ENCODE peak calls at places on chromosomes 6 and 20, in ten cellular contexts. W is SJSA1, G is lower lobe of right lung, S is brain microvascular endothelial cell, E is Panc1, X is testis, P is body of pancreas, M is tibial artery, R is adrenal gland, H is GM12878. Q is an unnamed sample. For H3K36me3, the result is how much of the 10 kb centered on the place peaks cover.

GRCh38 chr20:35849726-35850125 is 77.9 kb downstream of the PHF20 start:
- DNase-seq in W (no peak), G (no peak), S (no peak), E (no peak), X (no peak), P (no peak), M (no peak), R (no peak), H (no peak), Q (no peak)

GRCh38 chr20:53050338-53050737 is 78.2 kb downstream of the TSHZ2 start:
- DNase-seq in W (no peak), G (no peak), S (no peak), E (no peak), X (no peak), P (no peak), M (no peak), R (no peak), H (no peak), Q (no peak)

GRCh38 chr20:8331740-8332412 is 199.8 kb downstream of the PLCB1 start:
- DNase-seq in W (no peak), G (no peak), S (peak), E (no peak), X (no peak), P (peak), M (no peak), R (peak), H (no peak), Q (no peak)

GRCh38 chr6:30882764-30883475 is 1.4 kb upstream of the DDR1 start:
- DNase-seq in W (no peak), G (peak), S (no peak), E (no peak), X (peak), P (peak), M (peak), R (peak), H (peak), Q (peak)

GRCh38 chr6:20178327-20178726 is 33.9 kb downstream of the MBOAT1 start:
- DNase-seq in W (no peak), G (no peak), S (no peak), E (no peak), X (no peak), P (no peak), M (no peak), R (no peak), H (no peak), Q (no peak)

GRCh38 chr6:170243791-170244291 is 47.0 kb downstream of the DLL1 start:
- DNase-seq in W (no peak), G (no peak), S (no peak), E (no peak), X (no peak), P (peak), M (no peak), R (no peak), H (no peak), Q (no peak)

GRCh38 chr6:1257778-1258177 is 54.1 kb upstream of the FOXQ1 start:
- DNase-seq in W (no peak), G (no peak), S (no peak), E (no peak), X (no peak), P (no peak), M (no peak), R (no peak), H (no peak), Q (no peak)

GRCh38 chr6:3838992-3839867 is 9.9 kb upstream of the FAM50B start:
- DNase-seq in W (no peak), G (no peak), S (no peak), E (no peak), X (no peak), P (no peak), M (no peak), R (no peak), H (no peak), Q (no peak)

GRCh38 chr6:17035257-17035757 is 66.5 kb upstream of the STMND1 start:
- DNase-seq in W (no peak), G (no peak), S (no peak), E (no peak), X (no peak), P (peak), M (no peak), R (no peak), H (no peak), Q (peak)

GRCh38 chr6:161189891-161190290 is 84.0 kb downstream of the AGPAT4 start:
- DNase-seq in W (no peak), G (no peak), S (no peak), E (no peak), X (no peak), P (no peak), M (no peak), R (no peak), H (no peak), Q (no peak)

GRCh38 chr6:166511316-166511715 is 75.2 kb downstream of the RAMACL start:
- DNase-seq in W (no peak), G (no peak), S (no peak), E (no peak), X (no peak), P (no peak), M (no peak), R (no peak), H (no peak), Q (no peak)

GRCh38 chr6:166509193-166509592 is 77.3 kb downstream of the RAMACL start:
- DNase-seq in W (no peak), G (no peak), S (no peak), E (no peak), X (no peak), P (no peak), M (peak), R (no peak), H (no peak), Q (no peak)

GRCh38 chr6:166507380-166507779 is 79.1 kb downstream of the RAMACL start:
- DNase-seq in W (no peak), G (no peak), S (no peak), E (no peak), X (no peak), P (no peak), M (peak), R (no peak), H (no peak), Q (no peak)

GRCh38 chr6:166507809-166508373 is 78.6 kb downstream of the RAMACL start:
- DNase-seq in W (no peak), G (no peak), S (no peak), E (no peak), X (no peak), P (no peak), M (peak), R (no peak), H (no peak), Q (no peak)

GRCh38 chr6:166508726-166509125 is 77.8 kb downstream of the RAMACL start:
- DNase-seq in W (no peak), G (no peak), S (no peak), E (no peak), X (no peak), P (no peak), M (peak), R (no peak), H (no peak), Q (no peak)
- H3K36me3 ChIP-seq in W (under half), G (half or more), S (under half), E (under half), X (under half), P (under half), M (under half), R (under half), H (under half), Q (under half)

GRCh38 chr6:118709859-118710350 is 58.5 kb upstream of the CEP85L start:
- DNase-seq in W (no peak), G (no peak), S (peak), E (no peak), X (no peak), P (peak), M (no peak), R (peak), H (peak), Q (peak)

GRCh38 chr6:118706702-118707101 is 55.3 kb upstream of the CEP85L start:
- DNase-seq in W (no peak), G (no peak), S (peak), E (no peak), X (no peak), P (no peak), M (no peak), R (no peak), H (no peak), Q (no peak)

GRCh38 chr6:118705799-118706481 is 54.5 kb upstream of the CEP85L start:
- DNase-seq in W (no peak), G (no peak), S (peak), E (no peak), X (peak), P (no peak), M (no peak), R (peak), H (peak), Q (no peak)

GRCh38 chr6:118708736-118709135 is 57.3 kb upstream of the CEP85L start:
- DNase-seq in W (no peak), G (no peak), S (no peak), E (peak), X (no peak), P (no peak), M (no peak), R (no peak), H (no peak), Q (no peak)

DNA sequence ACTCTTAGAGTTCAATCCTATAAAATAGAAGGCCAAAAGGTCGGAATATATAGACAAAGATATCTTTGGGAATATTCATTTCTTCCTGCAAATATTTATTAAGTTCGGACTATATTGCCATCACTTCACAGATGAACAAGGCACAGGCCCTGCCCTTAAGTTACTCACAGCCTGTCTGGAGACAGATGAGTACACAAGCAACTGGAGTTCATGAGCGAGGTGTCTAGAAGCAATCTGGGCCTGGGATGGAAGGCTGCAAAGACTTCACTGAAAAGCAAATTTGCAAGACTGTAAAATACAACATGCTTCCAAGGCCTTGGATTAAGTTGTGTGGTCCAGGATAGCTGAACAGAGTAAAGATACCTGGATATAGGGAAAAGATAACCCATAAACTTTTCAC is 56.7 kb upstream of the CEP85L start:
- DNase-seq in W (no peak), G (no peak), S (peak), E (no peak), X (no peak), P (no peak), M (no peak), R (no peak), H (no peak), Q (no peak)
- H3K27ac ChIP-seq in W (peak), G (peak), S (peak), E (no peak), X (no peak), P (no peak), M (peak), R (peak), H (peak), Q (no peak)

DNA sequence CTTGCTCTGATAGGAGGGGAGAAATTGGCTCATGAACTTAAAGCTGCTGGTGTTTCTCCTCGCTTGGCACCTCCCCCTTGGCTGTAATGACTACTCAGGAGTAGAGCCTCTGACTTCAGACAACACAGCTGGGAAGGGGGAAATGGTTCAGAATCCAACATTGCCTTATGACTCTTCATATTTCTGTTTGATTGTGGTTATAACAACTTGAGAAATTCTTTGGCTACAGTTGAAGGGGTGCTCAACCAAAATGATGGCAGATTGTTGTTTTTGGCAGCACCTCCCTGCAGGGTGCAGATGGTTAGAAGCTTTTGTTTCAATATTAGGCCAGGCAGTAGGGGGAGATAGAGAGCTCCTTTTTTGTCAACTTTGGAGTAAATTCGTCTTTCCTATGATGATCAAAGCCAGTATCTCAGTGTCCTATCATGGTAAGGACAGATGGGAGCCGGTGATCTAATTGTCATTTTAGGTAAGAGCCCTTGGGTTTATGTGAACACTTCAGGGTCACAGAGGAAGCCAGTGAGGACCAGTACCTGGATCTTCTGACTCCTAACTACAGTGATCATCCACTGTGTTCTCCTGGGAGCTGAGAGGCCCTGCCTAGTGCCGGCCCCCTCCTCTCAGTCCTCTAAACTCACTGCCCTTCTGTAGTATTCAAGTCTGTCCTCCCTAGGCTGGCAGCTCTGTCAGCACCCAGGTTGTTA is 39.9 kb downstream of the RPRD1B start:
- DNase-seq in W (peak), G (no peak), S (peak), E (peak), X (peak), P (peak), M (peak), R (peak), H (no peak), Q (peak)
- H3K36me3 ChIP-seq in W (half or more), G (half or more), S (under half), E (under half), X (under half), P (under half), M (under half), R (under half), H (under half), Q (under half)

GRCh38 chr20:34820805-34821578 is 4.5 kb downstream of the NCOA6 start:
- DNase-seq in W (no peak), G (no peak), S (no peak), E (no peak), X (no peak), P (no peak), M (no peak), R (no peak), H (no peak), Q (no peak)

GRCh38 chr20:34829191-34829590 is 3.7 kb upstream of the NCOA6 start:
- DNase-seq in W (no peak), G (no peak), S (no peak), E (no peak), X (no peak), P (no peak), M (no peak), R (no peak), H (no peak), Q (no peak)

GRCh38 chr20:34825530-34826362 is at the start of gene NCOA6:
- DNase-seq in W (peak), G (peak), S (peak), E (peak), X (peak), P (peak), M (peak), R (peak), H (no peak), Q (peak)

GRCh38 chr20:34824861-34825529 is 456 bp downstream of the NCOA6 start:
- DNase-seq in W (peak), G (peak), S (peak), E (no peak), X (peak), P (peak), M (peak), R (peak), H (no peak), Q (peak)

GRCh38 chr20:34824026-34824860 is 1.2 kb downstream of the NCOA6 start:
- DNase-seq in W (peak), G (peak), S (peak), E (peak), X (peak), P (peak), M (no peak), R (peak), H (peak), Q (peak)
- H3K27ac ChIP-seq in W (peak), G (peak), S (peak), E (peak), X (peak), P (peak), M (peak), R (peak), H (peak), Q (peak)

GRCh38 chr6:158609455-158610155 is 34.9 kb downstream of the DYNLT1 start:
- DNase-seq in W (no peak), G (no peak), S (no peak), E (no peak), X (no peak), P (no peak), M (peak), R (no peak), H (no peak), Q (peak)
- H3K36me3 ChIP-seq in W (half or more), G (half or more), S (half or more), E (under half), X (under half), P (under half), M (under half), R (under half), H (under half), Q (under half)

GRCh38 chr6:25302156-25302555 is 23.0 kb downstream of the CARMIL1 start:
- DNase-seq in W (no peak), G (no peak), S (no peak), E (no peak), X (no peak), P (no peak), M (no peak), R (no peak), H (no peak), Q (no peak)

GRCh38 chr6:25303234-25303633 is 24.1 kb downstream of the CARMIL1 start:
- DNase-seq in W (no peak), G (no peak), S (no peak), E (no peak), X (no peak), P (no peak), M (no peak), R (no peak), H (no peak), Q (peak)

GRCh38 chr6:25306379-25306778 is 27.2 kb downstream of the CARMIL1 start:
- DNase-seq in W (no peak), G (no peak), S (no peak), E (no peak), X (no peak), P (no peak), M (no peak), R (no peak), H (no peak), Q (no peak)

GRCh38 chr6:25301358-25301757 is 22.2 kb downstream of the CARMIL1 start:
- DNase-seq in W (no peak), G (no peak), S (no peak), E (no peak), X (no peak), P (no peak), M (no peak), R (no peak), H (no peak), Q (no peak)

DNA sequence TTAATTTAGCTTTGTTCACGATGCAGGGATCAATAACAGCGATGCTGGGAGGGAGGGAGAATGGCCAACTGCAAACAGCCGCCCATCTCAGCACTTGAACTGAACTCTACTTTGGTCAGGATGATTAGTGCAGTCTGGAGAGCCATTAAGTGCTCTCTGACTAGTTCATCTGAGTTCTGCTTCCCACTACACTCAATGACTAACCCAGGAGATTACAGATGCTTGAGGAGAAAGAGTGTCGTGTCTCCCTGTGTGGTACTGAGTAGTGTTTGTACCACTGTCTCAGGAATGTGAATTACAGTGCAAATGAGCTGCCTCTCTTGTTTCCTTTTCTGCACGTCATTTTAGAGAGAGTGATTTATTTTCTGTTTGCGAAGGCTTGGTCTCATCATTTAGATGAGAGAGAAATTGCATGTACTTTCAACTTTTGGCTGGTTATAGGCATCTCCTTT is 23.5 kb downstream of the CARMIL1 start:
- DNase-seq in W (peak), G (no peak), S (peak), E (no peak), X (no peak), P (no peak), M (no peak), R (no peak), H (no peak), Q (no peak)
- H3K27ac ChIP-seq in W (peak), G (peak), S (no peak), E (no peak), X (peak), P (no peak), M (peak), R (no peak), H (no peak), Q (peak)

DNA sequence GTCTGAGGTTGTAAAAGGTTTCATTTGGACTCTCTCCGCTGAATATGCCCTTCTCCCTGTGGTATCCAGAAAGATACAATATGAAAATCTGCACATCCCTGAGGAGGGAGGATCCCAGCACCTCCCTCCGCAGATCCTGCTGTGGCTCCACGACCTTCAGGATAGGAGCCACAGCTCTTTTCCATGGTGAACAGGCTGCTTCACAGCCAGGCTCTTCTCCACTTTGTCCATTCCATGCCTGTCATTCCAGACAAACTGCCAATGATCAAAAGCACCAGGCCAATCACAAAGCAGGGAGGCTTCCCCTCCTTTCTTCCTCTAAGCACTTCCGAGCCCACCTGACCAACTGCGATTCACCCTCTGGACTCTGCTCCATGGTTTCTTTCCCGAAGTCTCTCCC is 339.8 kb downstream of the ESR1 start:
- DNase-seq in W (no peak), G (no peak), S (no peak), E (no peak), X (no peak), P (no peak), M (no peak), R (no peak), H (no peak), Q (no peak)
- H3K36me3 ChIP-seq in W (under half), G (half or more), S (half or more), E (under half), X (under half), P (under half), M (half or more), R (half or more), H (under half), Q (under half)

DNA sequence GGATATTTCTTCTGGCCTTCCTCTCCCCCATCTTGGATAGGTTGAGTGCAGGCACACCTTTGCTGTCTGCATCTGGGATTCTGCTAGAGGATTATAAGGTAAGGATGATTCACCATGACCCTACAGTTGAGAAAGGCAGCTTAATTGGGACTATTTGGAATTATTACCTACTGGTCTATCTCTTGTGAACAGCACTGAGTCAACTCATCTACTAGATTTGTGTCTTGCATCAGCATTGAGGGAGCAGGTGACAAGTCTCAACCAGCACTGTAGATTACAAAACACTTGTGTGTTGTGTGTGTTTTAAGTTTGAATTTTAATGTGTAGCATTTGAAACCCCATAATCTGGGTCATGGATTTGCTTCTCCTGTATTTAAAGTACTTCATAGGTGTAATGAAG is 124.9 kb downstream of the JARID2 start:
- DNase-seq in W (no peak), G (no peak), S (no peak), E (no peak), X (no peak), P (no peak), M (no peak), R (no peak), H (no peak), Q (no peak)
- H3K27ac ChIP-seq in W (no peak), G (no peak), S (no peak), E (no peak), X (no peak), P (no peak), M (no peak), R (no peak), H (no peak), Q (no peak)

Q was measured in colonic mucosa.